ENCODE peak calls at places on chromosomes 16 and 17, in ten cellular contexts. R, X, E, Y, C, H, O, M, D and V are unnamed samples.

GRCh38 chr17:42774066-42774750 is 959 bp downstream of the VPS25 start:
- DNase-seq in R (no peak), X (no peak), E (peak), Y (no peak), C (no peak), H (no peak), O (no peak), M (no peak), D (peak), V (no peak)

GRCh38 chr17:78013683-78014467 is 55.4 kb downstream of the TNRC6C start:
- DNase-seq in R (peak), X (no peak), E (peak), Y (peak), C (no peak), H (peak), O (no peak), M (no peak), D (peak), V (no peak)

GRCh38 chr16:53781023-53781605 is 77.2 kb downstream of the FTO start:
- DNase-seq in R (no peak), X (no peak), E (peak), Y (no peak), C (no peak), H (no peak), O (no peak), M (no peak), D (peak), V (no peak)

GRCh38 chr17:19411641-19412040 is 609 bp downstream of the RNF112 start:
- DNase-seq in R (no peak), X (no peak), E (no peak), Y (no peak), C (no peak), H (no peak), O (no peak), M (no peak), D (no peak), V (no peak)

GRCh38 chr17:19716108-19717030 is at the start of gene SLC47A2:
- DNase-seq in R (no peak), X (no peak), E (no peak), Y (no peak), C (no peak), H (no peak), O (no peak), M (no peak), D (no peak), V (no peak)

GRCh38 chr16:16029431-16030011 is 80.1 kb downstream of the ABCC1 start:
- DNase-seq in R (no peak), X (no peak), E (no peak), Y (no peak), C (no peak), H (no peak), O (no peak), M (no peak), D (peak), V (no peak)

GRCh38 chr17:5825717-5826330 is 241.5 kb upstream of the NLRP1 start:
- DNase-seq in R (no peak), X (no peak), E (peak), Y (no peak), C (no peak), H (no peak), O (no peak), M (no peak), D (peak), V (no peak)

GRCh38 chr16:65756163-65756562 is 610.3 kb upstream of the CDH5 start:
- DNase-seq in R (no peak), X (no peak), E (no peak), Y (no peak), C (no peak), H (no peak), O (no peak), M (no peak), D (no peak), V (no peak)

GRCh38 chr17:7220593-7221280 is 999 bp downstream of the ACADVL start:
- DNase-seq in R (peak), X (peak), E (peak), Y (no peak), C (peak), H (peak), O (peak), M (peak), D (peak), V (peak)

GRCh38 chr17:6163632-6164319 is 93.6 kb downstream of the WSCD1 start:
- DNase-seq in R (no peak), X (no peak), E (peak), Y (peak), C (no peak), H (no peak), O (no peak), M (no peak), D (no peak), V (no peak)

DNA sequence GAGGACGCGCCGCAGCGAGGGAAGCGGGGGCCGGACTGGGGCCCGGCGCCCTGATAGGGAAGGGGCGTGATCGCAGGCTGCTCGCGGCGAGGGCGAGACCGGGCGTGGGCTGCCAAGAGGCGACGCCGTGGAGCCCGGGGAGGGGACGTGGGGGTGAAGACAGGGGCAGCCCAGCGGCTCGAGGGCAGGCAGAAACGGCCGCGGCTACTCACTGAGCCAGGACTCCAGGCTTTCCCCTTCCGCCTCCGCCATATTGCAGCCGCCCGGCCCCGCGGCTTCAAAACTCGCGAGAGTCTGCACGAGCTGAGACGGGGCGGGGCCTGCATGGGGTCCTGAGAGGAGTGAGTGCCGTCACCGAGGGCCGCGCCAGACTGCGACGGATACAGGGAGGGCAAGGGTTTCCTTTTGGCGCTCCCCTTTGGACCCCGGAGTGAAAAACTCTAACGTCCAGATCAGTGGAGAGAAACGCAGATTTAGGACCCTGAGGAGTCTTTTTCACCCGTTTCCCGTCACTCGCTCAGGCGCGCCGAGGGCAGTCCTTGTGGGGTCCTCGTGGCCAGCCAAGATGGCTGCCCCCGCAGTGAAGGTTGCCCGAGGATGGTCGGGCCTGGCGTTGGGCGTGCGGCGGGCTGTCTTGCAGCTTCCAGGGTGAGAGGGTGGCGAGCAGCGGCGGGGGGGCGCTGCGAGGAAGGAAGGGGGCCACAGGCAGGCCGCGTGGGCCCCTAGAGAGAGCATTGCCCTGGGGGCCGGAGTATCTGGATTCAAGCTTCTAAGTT is at the start of the genes GGA3 and MRPS7:
- DNase-seq in R (peak), X (peak), E (peak), Y (peak), C (peak), H (peak), O (peak), M (peak), D (peak), V (peak)
- TF ChIP-seq CTCF in R (no peak), X (no peak), E (peak), Y (no peak), C (no peak), H (no peak), O (no peak), M (no peak), D (no peak), V (no peak)

GRCh38 chr17:29627951-29628350 is 5.2 kb upstream of the CORO6 start:
- DNase-seq in R (no peak), X (no peak), E (no peak), Y (no peak), C (no peak), H (no peak), O (no peak), M (no peak), D (no peak), V (no peak)

GRCh38 chr17:29624586-29624985 is 1.9 kb upstream of the CORO6 start:
- DNase-seq in R (peak), X (no peak), E (no peak), Y (no peak), C (no peak), H (no peak), O (no peak), M (no peak), D (no peak), V (no peak)

GRCh38 chr17:29623283-29623647 is 553 bp upstream of the CORO6 start:
- DNase-seq in R (no peak), X (no peak), E (no peak), Y (no peak), C (no peak), H (no peak), O (no peak), M (no peak), D (no peak), V (no peak)

GRCh38 chr17:29622337-29623282 is at the start of gene CORO6:
- DNase-seq in R (peak), X (peak), E (peak), Y (no peak), C (peak), H (peak), O (peak), M (peak), D (peak), V (peak)

DNA sequence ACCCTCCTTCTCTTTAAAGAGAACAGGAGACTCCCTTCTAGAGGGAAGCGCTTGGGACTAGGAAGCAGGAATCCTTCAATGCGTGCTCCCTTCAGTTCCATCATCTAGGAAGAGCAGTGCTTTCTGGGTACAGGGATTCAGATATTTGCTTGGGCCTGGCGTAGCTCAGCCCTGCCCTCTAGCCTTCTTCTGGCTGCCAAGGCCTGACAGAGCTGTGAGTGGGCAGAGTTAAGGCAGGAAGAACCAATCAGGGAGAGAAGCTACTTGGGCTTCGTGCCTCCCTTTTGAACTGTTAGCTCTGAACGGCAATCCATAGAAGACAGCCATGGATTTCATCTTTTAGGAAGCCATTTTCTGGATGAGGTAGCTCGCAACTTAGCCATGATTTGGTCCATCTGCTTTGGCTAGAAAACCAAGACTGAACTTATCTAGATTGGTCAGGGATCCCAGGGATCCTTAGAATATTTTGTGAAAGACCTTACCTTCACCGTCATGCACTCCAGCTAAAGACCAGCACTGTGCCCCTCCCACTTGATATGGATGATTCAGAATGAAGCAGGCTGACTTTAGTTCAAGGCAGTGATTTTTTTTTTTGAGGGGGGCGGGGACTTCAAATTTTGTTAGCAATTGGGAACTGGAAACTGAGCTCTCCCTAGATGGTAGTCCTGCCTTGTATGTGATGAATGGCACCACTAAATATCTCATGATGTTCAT is 2.5 kb upstream of the CORO6 start:
- DNase-seq in R (no peak), X (no peak), E (peak), Y (no peak), C (no peak), H (no peak), O (no peak), M (peak), D (peak), V (no peak)
- TF ChIP-seq CTCF in R (no peak), X (no peak), E (no peak), Y (no peak), C (no peak), H (no peak), O (no peak), M (no peak), D (no peak), V (no peak)

GRCh38 chr17:66900126-66901010 is 64.1 kb upstream of the CACNG4 start:
- DNase-seq in R (no peak), X (no peak), E (peak), Y (no peak), C (no peak), H (peak), O (no peak), M (no peak), D (peak), V (no peak)
- TF ChIP-seq CTCF in R (peak), X (peak), E (peak), Y (peak), C (no peak), H (peak), O (no peak), M (no peak), D (peak), V (no peak)

GRCh38 chr16:46857261-46857962 is 26.4 kb upstream of the C16orf87 start:
- DNase-seq in R (peak), X (no peak), E (peak), Y (peak), C (no peak), H (peak), O (no peak), M (peak), D (peak), V (no peak)
- TF ChIP-seq CTCF in R (peak), X (peak), E (peak), Y (peak), C (no peak), H (peak), O (peak), M (peak), D (peak), V (no peak)

GRCh38 chr17:72426321-72426720 is 305.5 kb downstream of the SOX9 start:
- DNase-seq in R (no peak), X (no peak), E (no peak), Y (no peak), C (no peak), H (no peak), O (no peak), M (no peak), D (no peak), V (no peak)

GRCh38 chr17:72425796-72426173 is 305.0 kb downstream of the SOX9 start:
- DNase-seq in R (no peak), X (no peak), E (no peak), Y (no peak), C (no peak), H (no peak), O (no peak), M (no peak), D (no peak), V (no peak)

GRCh38 chr17:72429066-72429638 is 308.3 kb downstream of the SOX9 start:
- DNase-seq in R (no peak), X (no peak), E (no peak), Y (no peak), C (no peak), H (no peak), O (no peak), M (no peak), D (no peak), V (no peak)

GRCh38 chr17:72426948-72427760 is 306.3 kb downstream of the SOX9 start:
- DNase-seq in R (no peak), X (no peak), E (no peak), Y (no peak), C (no peak), H (no peak), O (no peak), M (no peak), D (no peak), V (no peak)

GRCh38 chr17:72427761-72428109 is 306.9 kb downstream of the SOX9 start:
- DNase-seq in R (no peak), X (no peak), E (no peak), Y (no peak), C (no peak), H (no peak), O (no peak), M (no peak), D (no peak), V (no peak)
- TF ChIP-seq CTCF in R (no peak), X (no peak), E (no peak), Y (no peak), C (no peak), H (no peak), O (no peak), M (no peak), D (no peak), V (no peak)

DNA sequence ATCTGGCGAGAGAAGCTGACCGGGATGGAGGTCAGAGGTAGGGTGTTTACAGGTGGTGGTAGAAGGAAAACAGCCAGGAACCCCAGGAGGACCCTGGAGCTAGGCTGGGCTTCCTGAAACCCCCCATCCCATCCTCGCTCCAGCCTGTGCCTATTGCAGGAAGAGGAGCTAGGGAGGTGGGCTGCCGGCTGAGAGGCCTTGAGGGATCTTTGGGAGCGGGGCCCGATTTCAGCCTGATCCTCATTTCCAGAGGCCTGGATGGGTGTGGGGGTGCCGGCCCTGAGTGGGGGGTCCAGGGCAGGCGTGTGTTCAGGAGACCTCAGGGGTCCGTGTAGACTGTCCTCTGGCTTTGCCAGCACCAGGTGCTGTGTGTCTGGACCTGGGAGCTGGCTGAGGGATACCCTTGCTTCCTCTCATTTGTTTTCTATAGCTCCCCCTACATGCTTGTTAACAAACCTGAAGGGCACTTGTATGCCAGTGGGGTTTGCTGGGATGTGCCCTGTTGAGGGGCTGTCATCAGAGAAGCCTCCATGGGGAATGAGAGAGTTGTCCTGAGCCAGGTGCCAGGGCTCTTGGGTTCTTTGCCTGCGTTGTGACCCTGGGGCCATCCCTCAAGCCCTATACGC is 18.9 kb upstream of the RAP1GAP2 start:
- DNase-seq in R (no peak), X (no peak), E (no peak), Y (no peak), C (no peak), H (no peak), O (no peak), M (no peak), D (no peak), V (no peak)
- TF ChIP-seq CTCF in R (no peak), X (no peak), E (no peak), Y (no peak), C (no peak), H (no peak), O (no peak), M (no peak), D (no peak), V (no peak)